ENCODE peak calls at places on chromosome 19, in eight cellular contexts. T is stomach, S is upper lobe of left lung, P is HepG2, Y is H1, L is K562, A is sigmoid colon, J is esophagus muscularis mucosa. E is an unnamed sample.

GRCh38 chr19:6362351-6362801 is 1.0 kb downstream of the CLPP start:
- DNase-seq in T (no peak), S (no peak), P (no peak), Y (no peak), L (no peak), A (no peak), J (no peak), E (no peak)

GRCh38 chr19:31154021-31154420 is 195.2 kb downstream of the TSHZ3 start:
- DNase-seq in T (no peak), S (no peak), P (no peak), Y (no peak), L (no peak), A (no peak), J (no peak), E (no peak)

GRCh38 chr19:1074512-1075283 is 7.7 kb downstream of the ARHGAP45 start:
- DNase-seq in T (peak; percentile 94), S (peak; percentile 95), P (no peak), Y (no peak), L (peak; percentile 96), A (peak; percentile 87), J (peak; percentile 94), E (peak; percentile 70)

GRCh38 chr19:46728693-46729339 is 11.9 kb upstream of the PRKD2 start:
- DNase-seq in T (peak; percentile 82), S (peak; percentile 94), P (peak; percentile 27), Y (peak; percentile 90), L (peak; percentile 86), A (peak; percentile 87), J (no peak), E (no peak)

GRCh38 chr19:470701-471100 is 9.9 kb upstream of the SHC2 start:
- DNase-seq in T (no peak), S (no peak), P (no peak), Y (no peak), L (no peak), A (no peak), J (no peak), E (no peak)

GRCh38 chr19:44608391-44608821 is 5.0 kb upstream of the IGSF23 start:
- DNase-seq in T (no peak), S (no peak), P (no peak), Y (no peak), L (no peak), A (no peak), J (no peak), E (no peak)

GRCh38 chr19:44539991-44540390 is 10.5 kb upstream of the CEACAM20 start:
- DNase-seq in T (no peak), S (no peak), P (no peak), Y (no peak), L (no peak), A (no peak), J (no peak), E (no peak)

GRCh38 chr19:42254083-42254849 is 662 bp downstream of the ERF start:
- DNase-seq in T (peak; percentile 79), S (peak; percentile 93), P (peak; percentile 76), Y (peak; percentile 83), L (peak; percentile 71), A (peak; percentile 91), J (peak; percentile 96), E (peak; percentile 79)

GRCh38 chr19:13741893-13742292 is 22.4 kb upstream of the MRI1 start:
- DNase-seq in T (no peak), S (no peak), P (no peak), Y (no peak), L (no peak), A (no peak), J (no peak), E (no peak)

GRCh38 chr19:32066056-32066455 is 279.4 kb upstream of the ZNF507 start:
- DNase-seq in T (no peak), S (no peak), P (no peak), Y (no peak), L (no peak), A (no peak), J (no peak), E (no peak)

GRCh38 chr19:10699650-10700335 is 1.4 kb upstream of the QTRT1 start:
- DNase-seq in T (peak; percentile 74), S (no peak), P (peak; percentile 35), Y (peak; percentile 77), L (no peak), A (no peak), J (no peak), E (no peak)

GRCh38 chr19:45976180-45976579 is 2.5 kb upstream of the NOVA2 start:
- DNase-seq in T (no peak), S (peak; percentile 42), P (no peak), Y (no peak), L (peak; percentile 39), A (no peak), J (no peak), E (no peak)

GRCh38 chr19:953501-954271 is 27.9 kb downstream of the ARID3A start:
- DNase-seq in T (no peak), S (no peak), P (no peak), Y (no peak), L (no peak), A (no peak), J (no peak), E (no peak)

GRCh38 chr19:11164879-11165406 is 9.4 kb upstream of the SPC24 start:
- DNase-seq in T (peak; percentile 65), S (no peak), P (no peak), Y (no peak), L (no peak), A (peak; percentile 98), J (peak; percentile 97), E (peak; percentile 75)

GRCh38 chr19:6070179-6071102 is 39.9 kb downstream of the RFX2 start:
- DNase-seq in T (no peak), S (no peak), P (no peak), Y (no peak), L (no peak), A (no peak), J (peak; percentile 39), E (no peak)

GRCh38 chr19:3346677-3347353 is 19.6 kb upstream of the NFIC start:
- DNase-seq in T (peak; percentile 83), S (peak; percentile 86), P (no peak), Y (no peak), L (no peak), A (peak; percentile 96), J (no peak), E (peak; percentile 44)

GRCh38 chr19:16594131-16594586 is 21.9 kb upstream of the SLC35E1 start:
- DNase-seq in T (no peak), S (peak; percentile 47), P (no peak), Y (no peak), L (no peak), A (no peak), J (no peak), E (no peak)

GRCh38 chr19:11168568-11168967 is 13.0 kb upstream of the SPC24 start:
- DNase-seq in T (no peak), S (no peak), P (no peak), Y (no peak), L (no peak), A (no peak), J (no peak), E (no peak)

GRCh38 chr19:29811125-29812079 is at the start of gene CCNE1:
- DNase-seq in T (peak; percentile 97), S (peak; percentile 100), P (peak; percentile 65), Y (peak; percentile 94), L (peak; percentile 94), A (peak; percentile 96), J (peak; percentile 95), E (peak; percentile 91)

GRCh38 chr19:17073869-17074627 is 1.2 kb downstream of the HAUS8 start:
- DNase-seq in T (no peak), S (no peak), P (no peak), Y (no peak), L (peak; percentile 51), A (no peak), J (no peak), E (no peak)

GRCh38 chr19:40742477-40742876 is 7.8 kb downstream of the ACTMAP start:
- DNase-seq in T (no peak), S (peak; percentile 73), P (no peak), Y (no peak), L (no peak), A (no peak), J (no peak), E (no peak)

DNA sequence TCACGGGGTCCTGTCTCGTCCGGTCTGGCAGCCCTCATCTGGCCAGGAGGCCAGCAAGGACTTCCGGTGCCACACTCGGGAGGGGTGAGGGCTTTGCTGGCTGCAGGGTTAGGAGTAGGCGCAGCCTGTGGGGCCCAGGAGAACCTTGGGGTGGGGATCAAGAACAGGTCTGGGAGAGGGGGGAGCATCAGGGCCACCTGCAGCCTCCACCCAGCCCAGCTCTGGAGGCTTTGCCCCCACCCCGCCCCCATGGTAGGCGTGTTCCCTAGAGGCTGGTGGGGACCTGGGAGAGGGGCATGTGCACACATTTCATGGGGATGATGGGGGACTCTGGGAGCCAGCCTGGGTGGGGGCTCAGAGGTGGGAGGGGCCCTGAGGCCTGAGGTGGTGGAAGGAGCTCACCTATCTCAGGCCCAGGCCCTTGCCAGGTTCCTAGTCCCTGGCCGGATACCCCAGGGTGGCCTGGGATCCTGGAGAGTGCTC is 23.3 kb downstream of the WTIP start:
- DNase-seq in T (no peak), S (no peak), P (no peak), Y (no peak), L (no peak), A (peak; percentile 60), J (peak; percentile 42), E (no peak)
- H3K27me3 ChIP-seq in T (peaks cover 11% of the 10 kb centered on the region), S (no peaks in the 10 kb centered on the region), P (no peaks in the 10 kb centered on the region), Y (no peaks in the 10 kb centered on the region), L (no peaks in the 10 kb centered on the region), A (no peaks in the 10 kb centered on the region), J (no peaks in the 10 kb centered on the region), E (no peaks in the 10 kb centered on the region)

GRCh38 chr19:7895565-7895964 is 7.3 kb downstream of the LRRC8E start:
- DNase-seq in T (no peak), S (no peak), P (no peak), Y (no peak), L (no peak), A (no peak), J (no peak), E (no peak)
- TF ChIP-seq EP300 in T (no peak), S (no peak), P (no peak), Y (no peak), L (no peak), A (no peak), J (no peak), E (no peak)

DNA sequence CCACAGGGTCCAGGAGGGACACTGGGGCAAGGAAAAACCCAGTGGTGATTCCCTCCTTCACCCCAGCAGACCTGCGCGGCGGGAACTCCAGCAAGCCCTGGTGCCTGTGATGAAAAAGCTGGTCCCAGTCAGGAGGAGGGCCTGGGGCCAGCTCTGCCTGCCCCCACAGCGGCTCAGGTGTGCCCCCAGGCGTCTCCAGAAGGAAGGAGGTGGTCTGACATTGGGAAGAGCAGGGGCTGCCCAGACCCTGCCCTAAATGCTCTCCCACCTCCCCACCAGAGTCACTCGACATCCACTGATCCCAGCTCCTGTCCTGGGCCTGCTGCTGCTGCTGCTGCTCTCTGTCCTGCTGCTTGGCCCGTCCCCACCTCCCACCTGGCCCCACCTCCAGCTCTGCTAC is 6.2 kb downstream of the PTH2 start:
- DNase-seq in T (no peak), S (no peak), P (no peak), Y (peak; percentile 70), L (no peak), A (no peak), J (no peak), E (no peak)
- H3K27me3 ChIP-seq in T (peaks cover 91% of the 10 kb centered on the region), S (no peaks in the 10 kb centered on the region), P (peaks cover 87% of the 10 kb centered on the region), Y (peaks cover 4% of the 10 kb centered on the region), L (no peaks in the 10 kb centered on the region), A (peaks cover 64% of the 10 kb centered on the region), J (peaks cover 19% of the 10 kb centered on the region), E (peaks cover 97% of the 10 kb centered on the region)

DNA sequence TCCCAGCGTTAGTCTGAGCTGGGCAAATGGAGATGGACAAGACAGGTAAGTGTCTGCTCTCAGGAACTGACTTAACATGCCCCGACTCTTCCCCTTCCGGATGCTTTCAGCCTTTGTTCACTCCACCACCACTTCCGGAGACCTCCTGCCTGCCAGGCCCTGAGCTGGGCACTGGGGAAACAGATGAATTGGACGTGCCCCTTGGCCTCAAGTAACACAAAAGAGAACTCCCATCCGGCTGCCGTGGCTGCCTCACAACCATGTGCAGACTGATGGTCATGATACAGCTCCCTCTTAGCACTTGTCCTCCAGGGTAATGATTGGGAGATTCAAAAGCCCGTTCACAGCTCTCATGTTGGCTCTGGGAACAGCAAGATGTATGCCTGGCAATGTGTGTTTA is 6.9 kb downstream of the ZNF784 start:
- DNase-seq in T (no peak), S (no peak), P (no peak), Y (no peak), L (no peak), A (no peak), J (no peak), E (no peak)
- TF ChIP-seq EP300 in T (no peak), S (no peak), P (no peak), Y (no peak), L (no peak), A (no peak), J (no peak), E (no peak)